ENCODE peak calls at places on chromosomes 2 and 18, in nine cellular contexts. One of them, this sample, is unnamed.

GRCh38 chr2:68487773-68488355 is 20.5 kb downstream of the APLF start:
- DNase-seq in left ventricle myocardium inferior: no peak
- DNase-seq in OCI-LY7: peak; percentile 56
- DNase-seq in fibroblast of mammary gland: peak; percentile 43
- DNase-seq in uterus: no peak
- DNase-seq in mesothelial cell of epicardium: no peak
- DNase-seq in body of pancreas: no peak
- DNase-seq in WTC11: no peak
- DNase-seq in RWPE1: peak; percentile 27
- DNase-seq in this sample: peak; percentile 38

GRCh38 chr2:96893289-96894150 is 23.6 kb upstream of the SEMA4C start:
- DNase-seq in left ventricle myocardium inferior: no peak
- DNase-seq in OCI-LY7: no peak
- DNase-seq in fibroblast of mammary gland: no peak
- DNase-seq in uterus: no peak
- DNase-seq in mesothelial cell of epicardium: no peak
- DNase-seq in body of pancreas: no peak
- DNase-seq in WTC11: no peak
- DNase-seq in RWPE1: no peak
- DNase-seq in this sample: no peak

GRCh38 chr2:219556413-219556812 is 12.6 kb downstream of the TMEM198 start:
- DNase-seq in left ventricle myocardium inferior: no peak
- DNase-seq in OCI-LY7: no peak
- DNase-seq in fibroblast of mammary gland: no peak
- DNase-seq in uterus: no peak
- DNase-seq in mesothelial cell of epicardium: no peak
- DNase-seq in body of pancreas: no peak
- DNase-seq in WTC11: no peak
- DNase-seq in RWPE1: no peak
- DNase-seq in this sample: no peak

GRCh38 chr2:111967018-111967417 is 68.6 kb downstream of the MERTK start:
- DNase-seq in left ventricle myocardium inferior: no peak
- DNase-seq in OCI-LY7: no peak
- DNase-seq in fibroblast of mammary gland: no peak
- DNase-seq in uterus: no peak
- DNase-seq in mesothelial cell of epicardium: no peak
- DNase-seq in body of pancreas: no peak
- DNase-seq in WTC11: no peak
- DNase-seq in RWPE1: no peak
- DNase-seq in this sample: no peak

GRCh38 chr2:85585781-85586105 is 1.5 kb downstream of the VAMP5 start:
- DNase-seq in left ventricle myocardium inferior: no peak
- DNase-seq in OCI-LY7: no peak
- DNase-seq in fibroblast of mammary gland: peak; percentile 66
- DNase-seq in uterus: no peak
- DNase-seq in mesothelial cell of epicardium: no peak
- DNase-seq in body of pancreas: no peak
- DNase-seq in WTC11: no peak
- DNase-seq in RWPE1: no peak
- DNase-seq in this sample: no peak

GRCh38 chr2:149036507-149037293 is 1.8 kb upstream of the LYPD6B start:
- DNase-seq in left ventricle myocardium inferior: no peak
- DNase-seq in OCI-LY7: no peak
- DNase-seq in fibroblast of mammary gland: no peak
- DNase-seq in uterus: no peak
- DNase-seq in mesothelial cell of epicardium: no peak
- DNase-seq in body of pancreas: no peak
- DNase-seq in WTC11: no peak
- DNase-seq in RWPE1: no peak
- DNase-seq in this sample: no peak

GRCh38 chr2:205555816-205556215 is 126.5 kb upstream of the NRP2 start:
- DNase-seq in left ventricle myocardium inferior: no peak
- DNase-seq in OCI-LY7: no peak
- DNase-seq in fibroblast of mammary gland: no peak
- DNase-seq in uterus: no peak
- DNase-seq in mesothelial cell of epicardium: no peak
- DNase-seq in body of pancreas: no peak
- DNase-seq in WTC11: no peak
- DNase-seq in RWPE1: no peak
- DNase-seq in this sample: no peak

GRCh38 chr2:242065456-242065855 is 195.9 kb downstream of the RTP5 start:
- DNase-seq in left ventricle myocardium inferior: no peak
- DNase-seq in OCI-LY7: no peak
- DNase-seq in fibroblast of mammary gland: no peak
- DNase-seq in uterus: no peak
- DNase-seq in mesothelial cell of epicardium: no peak
- DNase-seq in body of pancreas: no peak
- DNase-seq in WTC11: no peak
- DNase-seq in RWPE1: no peak
- DNase-seq in this sample: no peak

GRCh38 chr2:203498161-203498560 is 36.9 kb downstream of the RAPH1 start:
- DNase-seq in left ventricle myocardium inferior: no peak
- DNase-seq in OCI-LY7: no peak
- DNase-seq in fibroblast of mammary gland: peak; percentile 93
- DNase-seq in uterus: no peak
- DNase-seq in mesothelial cell of epicardium: no peak
- DNase-seq in body of pancreas: no peak
- DNase-seq in WTC11: no peak
- DNase-seq in RWPE1: peak; percentile 84
- DNase-seq in this sample: no peak

GRCh38 chr2:220104871-220105351 is 477.5 kb downstream of the SLC4A3 start:
- DNase-seq in left ventricle myocardium inferior: peak; percentile 20
- DNase-seq in OCI-LY7: no peak
- DNase-seq in fibroblast of mammary gland: peak; percentile 86
- DNase-seq in uterus: no peak
- DNase-seq in mesothelial cell of epicardium: no peak
- DNase-seq in body of pancreas: no peak
- DNase-seq in WTC11: peak; percentile 12
- DNase-seq in RWPE1: peak; percentile 23
- DNase-seq in this sample: no peak

GRCh38 chr2:147607379-147607778 is 237.4 kb upstream of the ACVR2A start:
- DNase-seq in left ventricle myocardium inferior: no peak
- DNase-seq in OCI-LY7: no peak
- DNase-seq in fibroblast of mammary gland: no peak
- DNase-seq in uterus: no peak
- DNase-seq in mesothelial cell of epicardium: no peak
- DNase-seq in body of pancreas: no peak
- DNase-seq in WTC11: no peak
- DNase-seq in RWPE1: no peak
- DNase-seq in this sample: no peak

GRCh38 chr2:1518501-1518821 is 105.2 kb downstream of the TPO start:
- DNase-seq in left ventricle myocardium inferior: no peak
- DNase-seq in OCI-LY7: peak; percentile 14
- DNase-seq in fibroblast of mammary gland: no peak
- DNase-seq in uterus: no peak
- DNase-seq in mesothelial cell of epicardium: no peak
- DNase-seq in body of pancreas: no peak
- DNase-seq in WTC11: no peak
- DNase-seq in RWPE1: no peak
- DNase-seq in this sample: no peak

GRCh38 chr18:34548120-34548972 is 161.8 kb upstream of the DTNA start:
- DNase-seq in left ventricle myocardium inferior: no peak
- DNase-seq in OCI-LY7: no peak
- DNase-seq in fibroblast of mammary gland: no peak
- DNase-seq in uterus: no peak
- DNase-seq in mesothelial cell of epicardium: no peak
- DNase-seq in body of pancreas: no peak
- DNase-seq in WTC11: no peak
- DNase-seq in RWPE1: no peak
- DNase-seq in this sample: no peak

DNA sequence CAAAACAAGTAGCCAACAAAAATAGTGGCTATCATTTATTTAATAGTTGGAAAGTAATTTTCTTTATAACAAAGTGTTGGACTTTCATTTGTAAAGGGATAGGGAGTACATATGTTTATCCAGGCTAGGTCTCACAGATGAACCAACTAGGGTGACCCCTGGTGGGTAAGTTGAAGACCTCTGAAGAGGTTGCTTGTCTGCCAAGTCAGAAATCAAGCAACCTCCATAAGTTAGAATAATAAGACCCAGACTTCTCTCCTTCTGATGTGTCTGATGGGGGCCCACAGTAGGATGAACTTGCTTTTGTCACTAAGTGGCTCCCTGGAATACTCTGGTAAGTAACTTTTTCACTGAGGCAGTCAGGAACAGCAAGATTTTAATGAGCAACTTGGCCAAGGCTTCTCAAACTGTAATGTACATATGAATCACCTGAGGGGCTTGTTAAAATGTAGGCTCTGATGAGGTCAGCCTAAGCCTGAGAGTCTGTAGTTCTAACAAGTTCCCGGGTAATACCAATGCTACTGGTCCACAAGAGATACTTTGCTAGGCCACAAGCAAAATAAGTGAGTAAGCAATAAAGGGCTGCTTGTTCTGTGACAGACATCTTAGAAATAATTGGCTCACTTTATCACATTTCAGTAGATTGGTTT is 319.6 kb downstream of the PIK3C3 start:
- DNase-seq in left ventricle myocardium inferior: no peak
- DNase-seq in OCI-LY7: peak; percentile 1
- DNase-seq in fibroblast of mammary gland: peak; percentile 35
- DNase-seq in uterus: no peak
- DNase-seq in mesothelial cell of epicardium: no peak
- DNase-seq in body of pancreas: no peak
- DNase-seq in WTC11: no peak
- DNase-seq in RWPE1: no peak
- DNase-seq in this sample: peak; percentile 11
- TF ChIP-seq CTCF in left ventricle myocardium inferior: peak; percentile 39
- TF ChIP-seq CTCF in OCI-LY7: peak; percentile 23
- TF ChIP-seq CTCF in fibroblast of mammary gland: peak; percentile 12
- TF ChIP-seq CTCF in uterus: no peak
- TF ChIP-seq CTCF in mesothelial cell of epicardium: no peak
- TF ChIP-seq CTCF in body of pancreas: no peak
- TF ChIP-seq CTCF in WTC11: no peak
- TF ChIP-seq CTCF in RWPE1: no peak
- TF ChIP-seq CTCF in this sample: peak; percentile 20

GRCh38 chr18:44028109-44028508 is 652.6 kb upstream of the SETBP1 start:
- DNase-seq in left ventricle myocardium inferior: no peak
- DNase-seq in OCI-LY7: no peak
- DNase-seq in fibroblast of mammary gland: no peak
- DNase-seq in uterus: no peak
- DNase-seq in mesothelial cell of epicardium: no peak
- DNase-seq in body of pancreas: no peak
- DNase-seq in WTC11: no peak
- DNase-seq in RWPE1: no peak
- DNase-seq in this sample: no peak
- TF ChIP-seq CTCF in left ventricle myocardium inferior: no peak
- TF ChIP-seq CTCF in OCI-LY7: no peak
- TF ChIP-seq CTCF in fibroblast of mammary gland: no peak
- TF ChIP-seq CTCF in uterus: no peak
- TF ChIP-seq CTCF in mesothelial cell of epicardium: no peak
- TF ChIP-seq CTCF in body of pancreas: no peak
- TF ChIP-seq CTCF in WTC11: no peak
- TF ChIP-seq CTCF in RWPE1: no peak
- TF ChIP-seq CTCF in this sample: no peak

GRCh38 chr18:71370095-71370494 is 1081.2 kb downstream of the SOCS6 start:
- DNase-seq in left ventricle myocardium inferior: no peak
- DNase-seq in OCI-LY7: no peak
- DNase-seq in fibroblast of mammary gland: no peak
- DNase-seq in uterus: no peak
- DNase-seq in mesothelial cell of epicardium: no peak
- DNase-seq in body of pancreas: no peak
- DNase-seq in WTC11: no peak
- DNase-seq in RWPE1: no peak
- DNase-seq in this sample: no peak

GRCh38 chr18:71371951-71372605 is 1083.2 kb downstream of the SOCS6 start:
- DNase-seq in left ventricle myocardium inferior: no peak
- DNase-seq in OCI-LY7: no peak
- DNase-seq in fibroblast of mammary gland: no peak
- DNase-seq in uterus: no peak
- DNase-seq in mesothelial cell of epicardium: no peak
- DNase-seq in body of pancreas: no peak
- DNase-seq in WTC11: no peak
- DNase-seq in RWPE1: no peak
- DNase-seq in this sample: no peak

DNA sequence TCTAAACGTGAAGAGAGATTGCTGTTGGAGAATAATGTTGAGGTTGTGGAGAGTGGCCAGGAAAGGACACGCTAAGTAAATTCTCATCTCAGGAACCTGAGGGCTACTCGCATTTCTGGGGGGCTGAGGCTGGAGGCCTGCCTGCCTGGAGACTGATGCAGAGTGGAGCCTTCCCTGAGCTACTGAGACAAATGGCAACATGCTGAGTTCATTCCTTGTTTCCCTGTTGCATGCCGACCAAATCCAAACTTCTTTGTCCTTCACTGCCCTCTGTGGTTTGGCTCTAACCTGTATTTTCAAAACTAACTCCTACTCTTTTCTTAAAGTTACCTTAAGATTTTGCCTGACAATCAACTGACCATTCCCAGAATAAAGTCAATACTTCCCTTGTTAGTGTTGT is 1085.4 kb downstream of the SOCS6 start:
- DNase-seq in left ventricle myocardium inferior: no peak
- DNase-seq in OCI-LY7: no peak
- DNase-seq in fibroblast of mammary gland: no peak
- DNase-seq in uterus: no peak
- DNase-seq in mesothelial cell of epicardium: no peak
- DNase-seq in body of pancreas: no peak
- DNase-seq in WTC11: no peak
- DNase-seq in RWPE1: no peak
- DNase-seq in this sample: no peak
- TF ChIP-seq CTCF in left ventricle myocardium inferior: no peak
- TF ChIP-seq CTCF in OCI-LY7: no peak
- TF ChIP-seq CTCF in fibroblast of mammary gland: no peak
- TF ChIP-seq CTCF in uterus: no peak
- TF ChIP-seq CTCF in mesothelial cell of epicardium: no peak
- TF ChIP-seq CTCF in body of pancreas: no peak
- TF ChIP-seq CTCF in WTC11: no peak
- TF ChIP-seq CTCF in RWPE1: no peak
- TF ChIP-seq CTCF in this sample: no peak

GRCh38 chr2:43190305-43191052 is 35.9 kb downstream of the ZFP36L2 start:
- DNase-seq in left ventricle myocardium inferior: no peak
- DNase-seq in OCI-LY7: no peak
- DNase-seq in fibroblast of mammary gland: no peak
- DNase-seq in uterus: no peak
- DNase-seq in mesothelial cell of epicardium: no peak
- DNase-seq in body of pancreas: no peak
- DNase-seq in WTC11: no peak
- DNase-seq in RWPE1: no peak
- DNase-seq in this sample: no peak

GRCh38 chr2:43193652-43193995 is 32.8 kb downstream of the ZFP36L2 start:
- DNase-seq in left ventricle myocardium inferior: no peak
- DNase-seq in OCI-LY7: no peak
- DNase-seq in fibroblast of mammary gland: no peak
- DNase-seq in uterus: no peak
- DNase-seq in mesothelial cell of epicardium: no peak
- DNase-seq in body of pancreas: no peak
- DNase-seq in WTC11: no peak
- DNase-seq in RWPE1: no peak
- DNase-seq in this sample: no peak

GRCh38 chr2:43193996-43194869 is 32.2 kb downstream of the ZFP36L2 start:
- DNase-seq in left ventricle myocardium inferior: no peak
- DNase-seq in OCI-LY7: no peak
- DNase-seq in fibroblast of mammary gland: no peak
- DNase-seq in uterus: no peak
- DNase-seq in mesothelial cell of epicardium: no peak
- DNase-seq in body of pancreas: peak; percentile 91
- DNase-seq in WTC11: no peak
- DNase-seq in RWPE1: no peak
- DNase-seq in this sample: peak; percentile 71

GRCh38 chr2:43192939-43193651 is 33.3 kb downstream of the ZFP36L2 start:
- DNase-seq in left ventricle myocardium inferior: no peak
- DNase-seq in OCI-LY7: no peak
- DNase-seq in fibroblast of mammary gland: no peak
- DNase-seq in uterus: no peak
- DNase-seq in mesothelial cell of epicardium: no peak
- DNase-seq in body of pancreas: no peak
- DNase-seq in WTC11: no peak
- DNase-seq in RWPE1: no peak
- DNase-seq in this sample: no peak

GRCh38 chr2:43192039-43192438 is 34.4 kb downstream of the ZFP36L2 start:
- DNase-seq in left ventricle myocardium inferior: no peak
- DNase-seq in OCI-LY7: peak; percentile 62
- DNase-seq in fibroblast of mammary gland: no peak
- DNase-seq in uterus: no peak
- DNase-seq in mesothelial cell of epicardium: no peak
- DNase-seq in body of pancreas: no peak
- DNase-seq in WTC11: peak; percentile 51
- DNase-seq in RWPE1: no peak
- DNase-seq in this sample: no peak
- TF ChIP-seq CTCF in left ventricle myocardium inferior: no peak
- TF ChIP-seq CTCF in OCI-LY7: peak; percentile 76
- TF ChIP-seq CTCF in fibroblast of mammary gland: peak; percentile 43
- TF ChIP-seq CTCF in uterus: no peak
- TF ChIP-seq CTCF in mesothelial cell of epicardium: no peak
- TF ChIP-seq CTCF in body of pancreas: no peak
- TF ChIP-seq CTCF in WTC11: no peak
- TF ChIP-seq CTCF in RWPE1: no peak
- TF ChIP-seq CTCF in this sample: no peak